ENCODE peak calls at places on chromosomes 5 and 9, in six cellular contexts. K is fibroblast of pulmonary artery, M is NCI-H748 treated with DMSO at 0.1 percent for 48 hours, J is Caki2, V is renal cortical epithelial cell, T is choroid plexus epithelial cell. R is an unnamed sample.

GRCh38 chr5:55633574-55634203 is 78.4 kb downstream of the SLC38A9 start:
- DNase-seq in T (peak), K (peak), J (peak), V (no peak), M (peak), R (no peak)

GRCh38 chr9:76654575-76654974 is 109.7 kb upstream of the PCA3 start:
- DNase-seq in M (no peak), J (no peak), K (peak), V (peak), T (peak), R (no peak)

GRCh38 chr9:134568756-134569155 is 72.8 kb upstream of the COL5A1 start:
- DNase-seq in K (no peak), T (no peak), M (no peak), J (no peak), V (no peak), R (no peak)

GRCh38 chr5:10201223-10201868 is 48.3 kb downstream of the ATPSCKMT start:
- DNase-seq in V (no peak), T (peak), K (peak), M (peak), J (no peak), R (no peak)

GRCh38 chr5:33281507-33281906 is 159.3 kb upstream of the TARS1 start:
- DNase-seq in T (peak), V (no peak), K (peak), M (no peak), J (no peak), R (no peak)

GRCh38 chr9:113380869-113381378 is 4.1 kb upstream of the HDHD3 start:
- DNase-seq in J (no peak), V (no peak), T (no peak), K (no peak), M (peak), R (no peak)

GRCh38 chr9:124300312-124300711 is 42.6 kb downstream of the NEK6 start:
- DNase-seq in V (no peak), K (no peak), M (no peak), T (no peak), J (no peak), R (no peak)

GRCh38 chr9:12930906-12931305 is 156.1 kb downstream of the LURAP1L start:
- DNase-seq in M (no peak), J (peak), V (peak), K (no peak), T (no peak), R (no peak)

GRCh38 chr5:14733661-14734060 is 69.1 kb downstream of the OTULIN start:
- DNase-seq in T (no peak), J (no peak), M (no peak), V (no peak), K (no peak), R (no peak)

GRCh38 chr5:165525268-165525667 is 2019.8 kb downstream of the MAT2B start:
- DNase-seq in V (no peak), M (no peak), T (peak), J (no peak), K (peak), R (no peak)

GRCh38 chr9:122498883-122499288 is 11.7 kb upstream of the OR1J2 start:
- DNase-seq in V (peak), M (peak), K (peak), T (peak), J (peak), R (peak)

GRCh38 chr9:114662081-114662989 is 4.7 kb upstream of the TEX53 start:
- DNase-seq in T (peak), K (peak), J (peak), V (no peak), M (peak), R (peak)

GRCh38 chr9:134910146-134910545 is 7.6 kb downstream of the FCN1 start:
- DNase-seq in J (no peak), V (no peak), T (no peak), M (no peak), K (no peak), R (no peak)

GRCh38 chr5:14156611-14157493 is 13.7 kb downstream of the TRIO start:
- DNase-seq in V (peak), J (peak), T (peak), K (peak), M (peak), R (peak)

GRCh38 chr5:11372191-11372590 is 532.1 kb downstream of the CTNND2 start:
- DNase-seq in T (no peak), M (no peak), K (no peak), V (no peak), J (no peak), R (no peak)

GRCh38 chr9:37324691-37325490 is 97.6 kb upstream of the GRHPR start:
- DNase-seq in V (no peak), M (peak), T (peak), J (no peak), K (no peak), R (peak)

GRCh38 chr5:11617080-11617479 is 287.2 kb downstream of the CTNND2 start:
- DNase-seq in K (no peak), V (no peak), M (no peak), T (no peak), J (no peak), R (no peak)

GRCh38 chr5:139565411-139566305 is 4.5 kb downstream of the UBE2D2 start:
- DNase-seq in T (peak), M (no peak), K (peak), V (no peak), J (no peak), R (no peak)

GRCh38 chr5:181217805-181218065 is 5.3 kb upstream of the TRIM41 start:
- DNase-seq in K (no peak), T (no peak), M (no peak), J (no peak), V (peak), R (no peak)

GRCh38 chr5:119335261-119335677 is 20.6 kb upstream of the TNFAIP8 start:
- DNase-seq in J (no peak), T (no peak), V (no peak), K (no peak), M (no peak), R (no peak)

GRCh38 chr5:159801303-159801702 is 115.0 kb upstream of the ADRA1B start:
- DNase-seq in M (no peak), T (no peak), V (no peak), J (no peak), K (no peak), R (no peak)

GRCh38 chr5:98770158-98770910 is 3.1 kb upstream of the RGMB start:
- DNase-seq in V (no peak), T (peak), M (peak), K (peak), J (peak), R (peak)

GRCh38 chr5:149932445-149933350 is 11.9 kb downstream of the PDE6A start:
- DNase-seq in T (peak), V (no peak), M (peak), J (peak), K (peak), R (no peak)

GRCh38 chr9:134344068-134344820 is 18.0 kb downstream of the RXRA start:
- DNase-seq in M (no peak), V (no peak), J (no peak), K (no peak), T (no peak), R (no peak)

GRCh38 chr5:146390469-146390868 is 51.8 kb downstream of the POU4F3 start:
- DNase-seq in T (no peak), M (no peak), J (no peak), V (no peak), K (no peak), R (no peak)

GRCh38 chr9:28999806-29000205 is 1426.5 kb upstream of the C9orf72 start:
- DNase-seq in M (no peak), T (peak), V (no peak), K (peak), J (no peak), R (no peak)

GRCh38 chr5:178450121-178450631 is 140.0 kb downstream of the COL23A1 start:
- DNase-seq in V (no peak), K (no peak), T (no peak), M (no peak), J (no peak), R (no peak)

GRCh38 chr5:40436535-40437237 is 243.0 kb upstream of the PTGER4 start:
- DNase-seq in T (no peak), V (no peak), M (no peak), J (no peak), K (no peak), R (no peak)

GRCh38 chr9:116061546-116062205 is 91.9 kb upstream of the PAPPA start:
- DNase-seq in J (no peak), K (no peak), V (no peak), T (peak), M (no peak), R (no peak)

GRCh38 chr9:9412241-9412640 is 1200.6 kb downstream of the PTPRD start:
- DNase-seq in V (no peak), M (peak), J (no peak), T (no peak), K (no peak), R (peak)

GRCh38 chr9:3525088-3525835 is 539 bp downstream of the RFX3 start:
- DNase-seq in V (no peak), J (no peak), T (no peak), M (no peak), K (peak), R (no peak)

GRCh38 chr9:91075279-91075678 is 273.7 kb downstream of the SYK start:
- DNase-seq in K (no peak), T (peak), V (no peak), M (no peak), J (no peak), R (no peak)

GRCh38 chr9:126295936-126296600 is 30.6 kb upstream of the MVB12B start:
- DNase-seq in K (no peak), J (no peak), T (no peak), M (no peak), V (no peak), R (no peak)

GRCh38 chr5:127290946-127291763 is 559 bp downstream of the MEGF10 start:
- DNase-seq in M (no peak), K (no peak), V (no peak), J (no peak), T (peak), R (no peak)

GRCh38 chr5:50704730-50705129 is 38.3 kb downstream of the PARP8 start:
- DNase-seq in J (no peak), T (no peak), M (no peak), V (no peak), K (no peak), R (no peak)

R was measured in NCI-H1436.